ENCODE peak calls at places on chromosomes 12 and 14, in five cellular contexts. Q is neural progenitor cell, R is prostate gland, B is epithelial cell of proximal tubule, P is ovary. G is an unnamed sample.

GRCh38 chr12:2773199-2773875 is 21.4 kb upstream of the FKBP4 start:
- DNase-seq in Q (no peak), R (no peak), B (no peak), P (no peak), G (no peak)

GRCh38 chr12:119804011-119804641 is 73.0 kb downstream of the CIT start:
- DNase-seq in Q (peak; percentile 90), R (peak; percentile 51), B (no peak), P (no peak), G (peak; percentile 57)

GRCh38 chr12:1517734-1518485 is 76.5 kb downstream of the FBXL14 start:
- DNase-seq in Q (no peak), R (no peak), B (no peak), P (no peak), G (no peak)

GRCh38 chr12:130658561-130658960 is 57.5 kb downstream of the RIMBP2 start:
- DNase-seq in Q (no peak), R (no peak), B (no peak), P (no peak), G (no peak)

GRCh38 chr14:38250316-38250715 is 5.6 kb downstream of the CLEC14A start:
- DNase-seq in Q (no peak), R (no peak), B (no peak), P (no peak), G (no peak)

GRCh38 chr12:59486827-59487226 is 109.0 kb upstream of the SLC16A7 start:
- DNase-seq in Q (no peak), R (no peak), B (no peak), P (no peak), G (no peak)

GRCh38 chr12:117603316-117604113 is 242.1 kb upstream of the NOS1 start:
- DNase-seq in Q (peak; percentile 52), R (no peak), B (no peak), P (no peak), G (no peak)

GRCh38 chr12:65123435-65124063 is 2.4 kb upstream of the WIF1 start:
- DNase-seq in Q (peak; percentile 69), R (no peak), B (no peak), P (no peak), G (no peak)

GRCh38 chr12:50314629-50315312 is 31.5 kb upstream of the LIMA1 start:
- DNase-seq in Q (peak; percentile 64), R (no peak), B (no peak), P (no peak), G (no peak)

GRCh38 chr12:111220363-111220762 is 148.5 kb downstream of the PHETA1 start:
- DNase-seq in Q (no peak), R (no peak), B (no peak), P (no peak), G (no peak)

GRCh38 chr12:94049718-94050117 is 98.7 kb upstream of the PLXNC1 start:
- DNase-seq in Q (no peak), R (no peak), B (no peak), P (no peak), G (no peak)

GRCh38 chr14:61470261-61470953 is 149.0 kb downstream of the PRKCH start:
- DNase-seq in Q (peak; percentile 63), R (no peak), B (no peak), P (no peak), G (no peak)

GRCh38 chr14:53044486-53044885 is 93.6 kb upstream of the FERMT2 start:
- DNase-seq in Q (no peak), R (no peak), B (no peak), P (no peak), G (no peak)

GRCh38 chr12:26732010-26732908 is 100.7 kb downstream of the ITPR2 start:
- DNase-seq in Q (no peak), R (no peak), B (no peak), P (no peak), G (no peak)

GRCh38 chr12:117025481-117026151 is 73.6 kb downstream of the TESC start:
- DNase-seq in Q (peak; percentile 88), R (peak; percentile 80), B (peak; percentile 7), P (peak; percentile 86), G (peak; percentile 79)

GRCh38 chr12:117080707-117081141 is 18.5 kb downstream of the TESC start:
- DNase-seq in Q (no peak), R (no peak), B (no peak), P (peak; percentile 31), G (no peak)

GRCh38 chr12:47818382-47818700 is 1.4 kb downstream of the HDAC7 start:
- DNase-seq in Q (no peak), R (no peak), B (no peak), P (no peak), G (no peak)

GRCh38 chr12:112939761-112940357 is 1.6 kb downstream of the OAS3 start:
- DNase-seq in Q (no peak), R (no peak), B (no peak), P (no peak), G (no peak)
- H3K4me3 ChIP-seq in Q (no peak overlapping the region), R (no peak overlapping the region), B (no peak overlapping the region), P (no peak overlapping the region), G (peak overlapping the region; percentile 70)

GRCh38 chr14:90758959-90759358 is 57.3 kb downstream of the TTC7B start:
- DNase-seq in Q (no peak), R (peak; percentile 14), B (no peak), P (peak; percentile 57), G (peak; percentile 38)

GRCh38 chr14:90756755-90757345 is 59.4 kb downstream of the TTC7B start:
- DNase-seq in Q (peak; percentile 42), R (peak; percentile 2), B (no peak), P (no peak), G (peak; percentile 20)

GRCh38 chr14:90755661-90756304 is 60.4 kb downstream of the TTC7B start:
- DNase-seq in Q (no peak), R (peak; percentile 2), B (no peak), P (no peak), G (no peak)

GRCh38 chr14:90758028-90758889 is 58.0 kb downstream of the TTC7B start:
- DNase-seq in Q (peak; percentile 98), R (peak; percentile 91), B (peak; percentile 26), P (peak; percentile 96), G (peak; percentile 95)

GRCh38 chr14:90757452-90757851 is 58.8 kb downstream of the TTC7B start:
- DNase-seq in Q (no peak), R (peak; percentile 3), B (no peak), P (no peak), G (peak; percentile 22)
- H3K4me3 ChIP-seq in Q (peak overlapping the region; percentile 43), R (no peak overlapping the region), B (no peak overlapping the region), P (no peak overlapping the region), G (peak overlapping the region; percentile 43)

DNA sequence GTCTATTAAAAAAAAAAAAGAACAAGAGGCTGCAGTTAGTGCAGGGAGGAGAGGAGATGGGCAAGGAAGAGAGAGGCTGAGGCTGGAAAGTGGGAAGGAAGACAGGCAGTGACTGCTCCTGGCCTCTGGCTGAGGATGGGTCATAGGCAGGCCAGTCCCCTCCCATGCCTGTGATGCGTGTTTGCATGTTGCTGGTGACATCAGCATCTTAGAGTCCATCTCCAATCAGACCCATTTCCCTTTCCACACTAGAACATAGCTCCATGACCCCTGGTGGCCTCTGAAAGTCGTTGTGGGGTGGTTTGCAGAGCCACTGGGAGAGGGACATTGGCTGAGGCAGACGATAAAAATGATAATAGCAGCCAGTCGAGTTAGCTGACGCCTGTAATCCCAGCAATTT is 132.9 kb downstream of the PTPN11 start:
- DNase-seq in Q (no peak), R (no peak), B (no peak), P (no peak), G (no peak)
- H3K4me3 ChIP-seq in Q (no peak overlapping the region), R (no peak overlapping the region), B (no peak overlapping the region), P (no peak overlapping the region), G (no peak overlapping the region)

DNA sequence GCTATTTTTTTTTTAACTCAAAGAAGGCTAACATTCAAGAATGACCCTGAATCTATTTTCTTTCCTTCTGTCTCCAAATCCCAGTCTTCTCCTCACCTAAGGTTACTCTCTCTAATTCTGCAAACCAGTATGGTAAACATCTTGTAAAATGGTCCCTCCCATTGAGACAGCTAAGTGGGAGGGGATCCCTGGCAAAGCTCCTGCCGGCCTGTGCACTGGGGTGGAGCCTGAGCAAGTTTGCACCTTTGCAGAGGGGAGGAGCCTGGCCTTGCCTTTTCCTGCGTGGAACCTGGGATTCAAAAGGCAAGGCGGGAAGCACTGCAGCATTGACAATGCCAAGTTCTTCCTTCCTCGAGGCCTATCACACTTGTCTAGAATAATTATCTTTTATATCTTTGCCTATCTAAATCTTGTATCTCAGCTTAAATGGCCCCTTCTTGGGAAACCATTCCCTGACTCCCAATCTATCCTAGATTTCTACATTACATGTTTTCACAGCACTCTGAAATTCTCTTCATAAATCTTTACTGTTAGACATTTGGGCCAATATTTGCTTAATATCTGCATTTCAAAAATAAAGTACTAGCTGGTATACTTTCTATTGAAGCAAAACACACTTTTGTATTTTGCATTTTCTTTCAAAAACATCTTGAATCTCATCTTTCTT is 83.0 kb downstream of the EPS8 start:
- DNase-seq in Q (peak; percentile 11), R (no peak), B (no peak), P (no peak), G (peak; percentile 54)
- H3K4me3 ChIP-seq in Q (no peak overlapping the region), R (no peak overlapping the region), B (no peak overlapping the region), P (no peak overlapping the region), G (no peak overlapping the region)

GRCh38 chr14:69004731-69005431 is 25.8 kb upstream of the ACTN1 start:
- DNase-seq in Q (no peak), R (no peak), B (no peak), P (no peak), G (no peak)

GRCh38 chr14:69003626-69004025 is 24.5 kb upstream of the ACTN1 start:
- DNase-seq in Q (no peak), R (no peak), B (no peak), P (no peak), G (no peak)

GRCh38 chr14:69008411-69008810 is 29.3 kb upstream of the ACTN1 start:
- DNase-seq in Q (no peak), R (no peak), B (no peak), P (no peak), G (no peak)

GRCh38 chr14:69006346-69006745 is 27.2 kb upstream of the ACTN1 start:
- DNase-seq in Q (no peak), R (no peak), B (no peak), P (no peak), G (no peak)

DNA sequence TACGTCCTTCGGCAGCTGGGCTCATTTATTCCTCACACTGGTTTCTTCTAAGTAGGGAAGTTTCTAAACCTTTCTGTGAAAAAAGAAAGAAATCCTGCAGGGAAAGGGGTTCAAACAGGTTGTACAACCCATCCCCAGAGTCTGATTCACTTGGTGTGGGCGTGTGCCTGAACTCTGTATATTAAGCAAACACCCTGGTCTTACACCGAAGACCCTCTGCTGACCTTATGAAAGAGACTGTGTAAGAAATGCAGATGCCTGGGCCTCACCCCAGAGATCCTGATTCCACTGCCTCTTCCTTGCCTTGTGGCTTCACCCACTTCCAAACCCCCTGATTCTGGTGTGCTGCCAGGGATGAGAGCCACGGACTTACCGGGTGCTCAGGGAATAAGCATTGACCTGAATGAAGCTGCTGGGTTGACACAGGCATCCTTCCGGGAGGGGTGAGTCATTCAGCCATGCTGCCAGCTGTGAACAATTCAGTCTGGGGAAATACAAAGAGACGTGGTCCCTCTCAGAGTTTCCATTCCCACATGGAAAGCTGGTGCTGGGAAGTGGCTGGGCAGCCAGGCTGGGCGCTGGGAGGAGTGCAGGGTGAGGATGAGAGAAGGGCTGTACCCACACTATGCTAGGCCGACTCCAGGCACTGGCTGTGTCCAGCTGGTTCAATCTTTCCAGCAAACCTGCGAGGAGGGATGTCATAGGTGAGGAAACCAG is 26.5 kb upstream of the ACTN1 start:
- DNase-seq in Q (peak; percentile 17), R (no peak), B (peak; percentile 68), P (peak; percentile 45), G (peak; percentile 55)
- H3K4me3 ChIP-seq in Q (no peak overlapping the region), R (no peak overlapping the region), B (no peak overlapping the region), P (no peak overlapping the region), G (no peak overlapping the region)

GRCh38 chr14:79278286-79278797 is 933.0 kb downstream of the DIO2 start:
- DNase-seq in Q (no peak), R (no peak), B (no peak), P (no peak), G (no peak)
- H3K4me3 ChIP-seq in Q (peak overlapping the region; percentile 59), R (peak overlapping the region; percentile 36), B (peak overlapping the region; percentile 63), P (peak overlapping the region; percentile 46), G (peak overlapping the region; percentile 62)

G was measured in stomach.